ENCODE peak calls at places on chromosomes 5 and 9, in nine cellular contexts. R is GM23248, K is H1, H is IMR-90, I is mesenchymal stem cell, U is PC-3, A is HCT116, Q is kidney, F is DND-41. E is an unnamed sample.

GRCh38 chr5:174794941-174795672 is 70.7 kb downstream of the MSX2 start:
- DNase-seq in H (no peak), U (no peak), K (peak; percentile 10), A (no peak), Q (no peak), F (no peak), R (no peak), I (no peak), E (no peak)

GRCh38 chr9:112819635-112820496 is 69.3 kb downstream of the SNX30 start:
- DNase-seq in F (peak; percentile 27), U (peak; percentile 65), H (peak; percentile 85), Q (no peak), I (peak; percentile 75), R (peak; percentile 85), A (peak; percentile 36), K (no peak), E (peak; percentile 74)

GRCh38 chr5:136081192-136081591 is 51.5 kb upstream of the SMAD5 start:
- DNase-seq in K (no peak), R (no peak), H (no peak), I (no peak), F (no peak), U (no peak), Q (no peak), A (no peak), E (no peak)

GRCh38 chr5:75052461-75053285 is at the start of gene GCNT4:
- DNase-seq in I (peak; percentile 68), U (peak; percentile 24), F (peak; percentile 37), K (no peak), H (peak; percentile 36), Q (peak; percentile 85), R (peak; percentile 77), A (no peak), E (peak; percentile 80)

GRCh38 chr5:159405611-159406031 is 75.3 kb upstream of the IL12B start:
- DNase-seq in A (no peak), F (no peak), I (no peak), Q (no peak), R (no peak), K (no peak), H (no peak), U (no peak), E (peak; percentile 11)

GRCh38 chr9:134624119-134624826 is 17.3 kb upstream of the COL5A1 start:
- DNase-seq in F (no peak), I (peak; percentile 74), R (peak; percentile 91), Q (no peak), H (no peak), K (no peak), U (no peak), A (no peak), E (peak; percentile 26)

GRCh38 chr9:115998661-115999060 is 154.9 kb upstream of the PAPPA start:
- DNase-seq in K (no peak), I (no peak), F (no peak), Q (no peak), U (no peak), H (peak; percentile 37), A (no peak), R (peak; percentile 11), E (peak; percentile 66)

GRCh38 chr9:120791161-120791560 is 2.1 kb downstream of the FBXW2 start:
- DNase-seq in H (no peak), F (no peak), R (peak; percentile 13), A (no peak), U (peak; percentile 2), I (no peak), Q (no peak), K (no peak), E (no peak)

GRCh38 chr5:169635933-169636332 is 1.1 kb upstream of the DOCK2 start:
- DNase-seq in U (no peak), I (no peak), A (no peak), R (no peak), F (no peak), Q (no peak), H (no peak), K (no peak), E (no peak)

GRCh38 chr5:159100928-159101646 is 1.4 kb upstream of the EBF1 start:
- DNase-seq in F (no peak), I (no peak), A (no peak), U (no peak), K (no peak), Q (no peak), R (peak; percentile 67), H (no peak), E (peak; percentile 32)

GRCh38 chr9:121285835-121286687 is 18.1 kb downstream of the GSN start:
- DNase-seq in U (no peak), R (peak; percentile 86), A (peak; percentile 64), I (peak; percentile 90), H (peak; percentile 56), Q (peak; percentile 86), F (no peak), K (no peak), E (peak; percentile 80)

GRCh38 chr5:135571210-135571609 is 7.6 kb downstream of the CXCL14 start:
- DNase-seq in Q (no peak), H (no peak), A (no peak), K (no peak), U (no peak), I (no peak), R (no peak), F (no peak), E (no peak)

GRCh38 chr5:95153581-95153980 is 131.3 kb downstream of the MCTP1 start:
- DNase-seq in A (no peak), K (no peak), Q (no peak), H (no peak), U (no peak), R (no peak), F (no peak), I (no peak), E (no peak)

GRCh38 chr9:21015122-21015815 is 16.2 kb downstream of the HACD4 start:
- DNase-seq in A (no peak), U (no peak), F (no peak), R (no peak), K (no peak), H (peak; percentile 34), Q (no peak), I (no peak), E (peak; percentile 31)

DNA sequence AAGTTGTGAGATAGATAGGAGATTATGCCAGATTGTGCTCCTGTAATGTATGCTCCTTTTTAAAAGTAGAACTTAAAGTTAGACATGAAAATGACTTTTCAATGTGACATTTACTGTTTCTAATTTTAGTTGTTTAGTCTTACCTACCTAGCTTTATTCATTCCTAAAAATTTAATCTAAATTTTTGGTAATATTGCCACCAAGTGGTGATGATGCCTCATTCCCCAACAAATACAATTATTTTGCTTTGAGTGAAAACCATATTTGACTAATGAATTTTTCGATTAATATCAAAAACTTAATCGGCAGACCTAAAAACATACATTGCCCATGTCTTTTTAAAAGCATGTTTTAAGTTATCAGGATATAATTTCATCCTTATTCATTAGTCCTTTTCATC is 25.6 kb downstream of the PPWD1 start:
- DNase-seq in U (no peak), Q (no peak), K (no peak), R (peak; percentile 10), F (no peak), A (no peak), H (no peak), I (no peak), E (peak; percentile 7)
- H3K36me3 ChIP-seq in U (no peaks in the 10 kb centered on the region), Q (peaks cover 24% of the 10 kb centered on the region), K (peaks cover 58% of the 10 kb centered on the region), R (peaks cover 85% of the 10 kb centered on the region), F (peaks cover 86% of the 10 kb centered on the region), A (peaks cover 32% of the 10 kb centered on the region), H (peaks cover 27% of the 10 kb centered on the region), I (peaks cover 7% of the 10 kb centered on the region), E (peaks cover 96% of the 10 kb centered on the region)

GRCh38 chr9:95036676-95037075 is 280.8 kb downstream of the FANCC start:
- DNase-seq in F (no peak), I (no peak), K (no peak), Q (no peak), R (no peak), A (no peak), U (no peak), H (no peak), E (no peak)
- H3K4me1 ChIP-seq in F (no peaks in the 10 kb centered on the region), I (peaks cover 29% of the 10 kb centered on the region), K (no peaks in the 10 kb centered on the region), Q (peaks cover 28% of the 10 kb centered on the region), R (peaks cover 46% of the 10 kb centered on the region), A (no peaks in the 10 kb centered on the region), U (peaks cover 20% of the 10 kb centered on the region), H (peaks cover 25% of the 10 kb centered on the region), E (no peaks in the 10 kb centered on the region)

GRCh38 chr9:33445389-33445881 is 2.0 kb downstream of the AQP3 start:
- DNase-seq in R (no peak), I (no peak), U (peak; percentile 29), A (no peak), K (no peak), Q (peak; percentile 84), F (peak; percentile 20), H (no peak), E (no peak)

GRCh38 chr9:33447404-33448158 is at the start of gene AQP3:
- DNase-seq in I (peak; percentile 55), H (no peak), F (peak; percentile 74), Q (peak; percentile 87), A (no peak), R (peak; percentile 73), K (no peak), U (peak; percentile 37), E (peak; percentile 81)

GRCh38 chr9:33446507-33447403 is 638 bp downstream of the AQP3 start:
- DNase-seq in A (no peak), Q (peak; percentile 91), U (peak; percentile 68), H (peak; percentile 72), K (no peak), F (peak; percentile 76), I (peak; percentile 77), R (peak; percentile 70), E (peak; percentile 67)

GRCh38 chr9:33448159-33448511 is 742 bp upstream of the AQP3 start:
- DNase-seq in Q (no peak), A (no peak), R (no peak), F (no peak), U (no peak), K (no peak), H (no peak), I (no peak), E (no peak)

DNA sequence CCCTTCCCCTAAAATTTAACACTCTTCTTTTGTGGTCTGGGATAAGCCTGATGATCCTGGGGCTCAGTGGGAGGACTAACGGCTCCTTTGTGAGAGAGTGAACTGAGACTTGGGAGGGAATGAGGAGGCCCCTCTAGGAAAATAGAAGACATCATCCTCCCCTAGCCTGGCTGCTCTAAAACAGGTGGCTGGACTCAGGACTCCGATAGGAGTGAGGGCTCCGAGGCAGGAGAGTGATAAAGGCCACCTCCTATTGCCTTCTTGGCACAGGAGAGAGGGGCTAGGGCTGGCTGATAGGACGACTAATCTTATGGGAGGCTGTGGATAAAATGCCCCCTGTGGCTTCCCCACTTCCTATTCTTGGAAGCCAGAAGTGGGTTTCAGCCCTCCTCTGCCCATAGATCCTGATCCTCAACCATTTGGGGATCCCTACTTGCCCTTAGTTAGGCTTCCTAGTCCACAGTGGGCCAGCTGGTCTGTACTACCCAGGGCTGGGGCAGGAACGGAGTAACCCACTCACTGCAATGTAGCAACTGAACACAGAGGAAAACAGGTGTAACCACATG is 1.4 kb downstream of the AQP3 start:
- DNase-seq in R (no peak), Q (no peak), K (no peak), A (no peak), U (no peak), H (no peak), I (no peak), F (no peak), E (no peak)
- H3K9ac ChIP-seq in R (no peak overlapping the region), Q (peak overlapping the region; percentile 72), K (no peak overlapping the region), A (no peak overlapping the region), U (peak overlapping the region; percentile 40), H (no peak overlapping the region), I (no peak overlapping the region), F (peak overlapping the region; percentile 61), E (peak overlapping the region; percentile 85)

GRCh38 chr5:180558232-180558631 is 33.1 kb downstream of the SCGB3A1 start:
- DNase-seq in U (no peak), R (no peak), F (no peak), Q (no peak), K (no peak), H (no peak), A (no peak), I (no peak), E (no peak)
- H3K36me3 ChIP-seq in U (peaks cover 4% of the 10 kb centered on the region), R (peaks cover 13% of the 10 kb centered on the region), F (peaks cover 78% of the 10 kb centered on the region), Q (peaks cover 4% of the 10 kb centered on the region), K (peaks cover 46% of the 10 kb centered on the region), H (peaks cover 4% of the 10 kb centered on the region), A (no peaks in the 10 kb centered on the region), I (peaks cover 21% of the 10 kb centered on the region), E (peaks cover 18% of the 10 kb centered on the region)

E was measured in adipocyte.